ENCODE peak calls at places on chromosome 9, in four cellular contexts. G is NCI-H774, U is endothelial cell, O is neuronal stem cell. K is an unnamed sample.

GRCh38 chr9:22919423-22919822 is 472.8 kb downstream of the DMRTA1 start:
- DNase-seq in G (no peak), O (no peak), U (no peak), K (no peak)

GRCh38 chr9:89750117-89750551 is 145.3 kb downstream of the GADD45G start:
- DNase-seq in U (no peak), O (peak; percentile 26), G (peak; percentile 10), K (peak; percentile 30)

GRCh38 chr9:4225291-4226119 is 74.4 kb downstream of the GLIS3 start:
- DNase-seq in U (no peak), O (no peak), G (no peak), K (no peak)

GRCh38 chr9:102867488-102867887 is 127.6 kb upstream of the CYLC2 start:
- DNase-seq in G (no peak), U (no peak), O (no peak), K (no peak)

GRCh38 chr9:92294297-92294676 is 790 bp upstream of the IARS1 start:
- DNase-seq in U (no peak), O (no peak), G (no peak), K (no peak)

GRCh38 chr9:137454145-137454505 is 5.0 kb downstream of the NSMF start:
- DNase-seq in O (peak; percentile 76), U (peak; percentile 71), G (no peak), K (peak; percentile 73)

GRCh38 chr9:133584559-133585476 is 24.4 kb downstream of the FAM163B start:
- DNase-seq in G (peak; percentile 69), U (no peak), O (no peak), K (no peak)

GRCh38 chr9:78187763-78188495 is 47.9 kb upstream of the CEP78 start:
- DNase-seq in U (no peak), G (no peak), O (peak; percentile 14), K (no peak)

GRCh38 chr9:106859957-106860715 is 2.8 kb upstream of the ZNF462 start:
- DNase-seq in G (no peak), O (peak; percentile 60), U (peak; percentile 63), K (peak; percentile 59)

GRCh38 chr9:95018099-95018927 is 291.8 kb downstream of the AOPEP start:
- DNase-seq in O (no peak), U (no peak), G (no peak), K (no peak)